ENCODE peak calls at places on chromosomes 16 and 17, in seven cellular contexts. One of them, this sample, is unnamed.
A peak's percentile ranks its signal among the peaks of the same experiment; 100 is the strongest.

GRCh38 chr17:29412780-29413565 is 22.8 kb downstream of the TAOK1 start:
- DNase-seq in WERI-Rb-1: no peak
- DNase-seq in K562: no peak
- DNase-seq in pancreas: no peak
- DNase-seq in adipocyte: peak; percentile 58
- DNase-seq in uterus: no peak
- DNase-seq in upper lobe of left lung: no peak
- DNase-seq in this sample: no peak

GRCh38 chr16:57952909-57953308 is 18.0 kb downstream of the CNGB1 start:
- DNase-seq in WERI-Rb-1: no peak
- DNase-seq in K562: no peak
- DNase-seq in pancreas: no peak
- DNase-seq in adipocyte: no peak
- DNase-seq in uterus: no peak
- DNase-seq in upper lobe of left lung: peak; percentile 81
- DNase-seq in this sample: no peak

GRCh38 chr17:19904924-19905323 is 37.2 kb upstream of the ULK2 start:
- DNase-seq in WERI-Rb-1: no peak
- DNase-seq in K562: no peak
- DNase-seq in pancreas: no peak
- DNase-seq in adipocyte: no peak
- DNase-seq in uterus: no peak
- DNase-seq in upper lobe of left lung: peak; percentile 44
- DNase-seq in this sample: no peak

GRCh38 chr17:74767111-74767516 is 9.0 kb downstream of the NAT9 start:
- DNase-seq in WERI-Rb-1: no peak
- DNase-seq in K562: no peak
- DNase-seq in pancreas: peak; percentile 38
- DNase-seq in adipocyte: no peak
- DNase-seq in uterus: no peak
- DNase-seq in upper lobe of left lung: no peak
- DNase-seq in this sample: peak; percentile 59

GRCh38 chr16:3992297-3993051 is 112.0 kb upstream of the CREBBP start:
- DNase-seq in WERI-Rb-1: no peak
- DNase-seq in K562: no peak
- DNase-seq in pancreas: peak; percentile 75
- DNase-seq in adipocyte: no peak
- DNase-seq in uterus: no peak
- DNase-seq in upper lobe of left lung: peak; percentile 60
- DNase-seq in this sample: no peak

GRCh38 chr16:15739449-15739848 is 89.4 kb downstream of the NDE1 start:
- DNase-seq in WERI-Rb-1: no peak
- DNase-seq in K562: no peak
- DNase-seq in pancreas: no peak
- DNase-seq in adipocyte: no peak
- DNase-seq in uterus: no peak
- DNase-seq in upper lobe of left lung: no peak
- DNase-seq in this sample: no peak

GRCh38 chr16:54191592-54191991 is 95.0 kb downstream of the IRX3 start:
- DNase-seq in WERI-Rb-1: no peak
- DNase-seq in K562: no peak
- DNase-seq in pancreas: no peak
- DNase-seq in adipocyte: no peak
- DNase-seq in uterus: no peak
- DNase-seq in upper lobe of left lung: peak; percentile 36
- DNase-seq in this sample: no peak

GRCh38 chr16:89779231-89779912 is 37.1 kb downstream of the FANCA start:
- DNase-seq in WERI-Rb-1: no peak
- DNase-seq in K562: no peak
- DNase-seq in pancreas: no peak
- DNase-seq in adipocyte: no peak
- DNase-seq in uterus: no peak
- DNase-seq in upper lobe of left lung: no peak
- DNase-seq in this sample: no peak

GRCh38 chr17:70687421-70687820 is 518.1 kb downstream of the KCNJ2 start:
- DNase-seq in WERI-Rb-1: no peak
- DNase-seq in K562: no peak
- DNase-seq in pancreas: no peak
- DNase-seq in adipocyte: no peak
- DNase-seq in uterus: no peak
- DNase-seq in upper lobe of left lung: no peak
- DNase-seq in this sample: no peak

GRCh38 chr17:17186051-17186450 is 20.1 kb downstream of the PLD6 start:
- DNase-seq in WERI-Rb-1: no peak
- DNase-seq in K562: no peak
- DNase-seq in pancreas: peak; percentile 34
- DNase-seq in adipocyte: no peak
- DNase-seq in uterus: no peak
- DNase-seq in upper lobe of left lung: peak; percentile 44
- DNase-seq in this sample: no peak

GRCh38 chr16:88886915-88887521 is 20.6 kb upstream of the PABPN1L start:
- DNase-seq in WERI-Rb-1: peak; percentile 85
- DNase-seq in K562: no peak
- DNase-seq in pancreas: peak; percentile 32
- DNase-seq in adipocyte: peak; percentile 12
- DNase-seq in uterus: peak; percentile 76
- DNase-seq in upper lobe of left lung: peak; percentile 59
- DNase-seq in this sample: no peak

GRCh38 chr17:2056221-2057129 is 1.6 kb downstream of the HIC1 start:
- DNase-seq in WERI-Rb-1: no peak
- DNase-seq in K562: no peak
- DNase-seq in pancreas: peak; percentile 28
- DNase-seq in adipocyte: peak; percentile 59
- DNase-seq in uterus: peak; percentile 50
- DNase-seq in upper lobe of left lung: no peak
- DNase-seq in this sample: no peak

GRCh38 chr16:2471016-2471652 is at the start of gene NTN3:
- DNase-seq in WERI-Rb-1: peak; percentile 94
- DNase-seq in K562: peak; percentile 85
- DNase-seq in pancreas: no peak
- DNase-seq in adipocyte: peak; percentile 58
- DNase-seq in uterus: no peak
- DNase-seq in upper lobe of left lung: no peak
- DNase-seq in this sample: no peak

GRCh38 chr17:66304304-66305174 is 2.1 kb downstream of the PRKCA start:
- DNase-seq in WERI-Rb-1: no peak
- DNase-seq in K562: peak; percentile 20
- DNase-seq in pancreas: no peak
- DNase-seq in adipocyte: peak; percentile 41
- DNase-seq in uterus: no peak
- DNase-seq in upper lobe of left lung: no peak
- DNase-seq in this sample: peak; percentile 15

GRCh38 chr16:65619606-65620005 is 497.7 kb upstream of the CDH11 start:
- DNase-seq in WERI-Rb-1: no peak
- DNase-seq in K562: no peak
- DNase-seq in pancreas: no peak
- DNase-seq in adipocyte: no peak
- DNase-seq in uterus: no peak
- DNase-seq in upper lobe of left lung: no peak
- DNase-seq in this sample: no peak

GRCh38 chr16:77499373-77500285 is 64.8 kb upstream of the ADAMTS18 start:
- DNase-seq in WERI-Rb-1: no peak
- DNase-seq in K562: no peak
- DNase-seq in pancreas: no peak
- DNase-seq in adipocyte: no peak
- DNase-seq in uterus: peak; percentile 80
- DNase-seq in upper lobe of left lung: no peak
- DNase-seq in this sample: peak; percentile 82

GRCh38 chr16:88973415-88974050 is 3.5 kb downstream of the CBFA2T3 start:
- DNase-seq in WERI-Rb-1: no peak
- DNase-seq in K562: no peak
- DNase-seq in pancreas: no peak
- DNase-seq in adipocyte: no peak
- DNase-seq in uterus: no peak
- DNase-seq in upper lobe of left lung: no peak
- DNase-seq in this sample: no peak

GRCh38 chr17:70905796-70906195 is 736.5 kb downstream of the KCNJ2 start:
- DNase-seq in WERI-Rb-1: no peak
- DNase-seq in K562: no peak
- DNase-seq in pancreas: no peak
- DNase-seq in adipocyte: no peak
- DNase-seq in uterus: peak; percentile 15
- DNase-seq in upper lobe of left lung: peak; percentile 30
- DNase-seq in this sample: peak; percentile 88

GRCh38 chr17:6138761-6139446 is 68.7 kb downstream of the WSCD1 start:
- DNase-seq in WERI-Rb-1: no peak
- DNase-seq in K562: no peak
- DNase-seq in pancreas: no peak
- DNase-seq in adipocyte: no peak
- DNase-seq in uterus: no peak
- DNase-seq in upper lobe of left lung: no peak
- DNase-seq in this sample: no peak

GRCh38 chr16:1102921-1103648 is 7.0 kb upstream of the C1QTNF8 start:
- DNase-seq in WERI-Rb-1: peak; percentile 74
- DNase-seq in K562: peak; percentile 93
- DNase-seq in pancreas: peak; percentile 71
- DNase-seq in adipocyte: peak; percentile 75
- DNase-seq in uterus: no peak
- DNase-seq in upper lobe of left lung: peak; percentile 33
- DNase-seq in this sample: peak; percentile 64

GRCh38 chr16:82350560-82350959 is 180.5 kb upstream of the MPHOSPH6 start:
- DNase-seq in WERI-Rb-1: no peak
- DNase-seq in K562: no peak
- DNase-seq in pancreas: no peak
- DNase-seq in adipocyte: no peak
- DNase-seq in uterus: no peak
- DNase-seq in upper lobe of left lung: no peak
- DNase-seq in this sample: no peak

GRCh38 chr17:3730881-3731429 is 7.3 kb downstream of the HASPIN start:
- DNase-seq in WERI-Rb-1: no peak
- DNase-seq in K562: no peak
- DNase-seq in pancreas: no peak
- DNase-seq in adipocyte: peak; percentile 19
- DNase-seq in uterus: no peak
- DNase-seq in upper lobe of left lung: no peak
- DNase-seq in this sample: no peak

GRCh38 chr16:87675111-87675510 is 72.8 kb downstream of the JPH3 start:
- DNase-seq in WERI-Rb-1: no peak
- DNase-seq in K562: no peak
- DNase-seq in pancreas: no peak
- DNase-seq in adipocyte: no peak
- DNase-seq in uterus: no peak
- DNase-seq in upper lobe of left lung: no peak
- DNase-seq in this sample: peak; percentile 18

GRCh38 chr17:29358421-29358820 is 31.7 kb upstream of the TAOK1 start:
- DNase-seq in WERI-Rb-1: no peak
- DNase-seq in K562: no peak
- DNase-seq in pancreas: no peak
- DNase-seq in adipocyte: no peak
- DNase-seq in uterus: no peak
- DNase-seq in upper lobe of left lung: no peak
- DNase-seq in this sample: no peak

GRCh38 chr16:35752012-35752772 is 2292.8 kb downstream of the TP53TG3F start:
- DNase-seq in WERI-Rb-1: no peak
- DNase-seq in K562: no peak
- DNase-seq in pancreas: no peak
- DNase-seq in adipocyte: no peak
- DNase-seq in uterus: no peak
- DNase-seq in upper lobe of left lung: no peak
- DNase-seq in this sample: no peak
- H3K9me3 ChIP-seq in WERI-Rb-1: no peaks in the 10 kb centered on the region
- H3K9me3 ChIP-seq in K562: no peaks in the 10 kb centered on the region
- H3K9me3 ChIP-seq in pancreas: no peaks in the 10 kb centered on the region
- H3K9me3 ChIP-seq in adipocyte: no peaks in the 10 kb centered on the region
- H3K9me3 ChIP-seq in uterus: no peaks in the 10 kb centered on the region
- H3K9me3 ChIP-seq in upper lobe of left lung: peaks cover 78% of the 10 kb centered on the region
- H3K9me3 ChIP-seq in this sample: no peaks in the 10 kb centered on the region

DNA sequence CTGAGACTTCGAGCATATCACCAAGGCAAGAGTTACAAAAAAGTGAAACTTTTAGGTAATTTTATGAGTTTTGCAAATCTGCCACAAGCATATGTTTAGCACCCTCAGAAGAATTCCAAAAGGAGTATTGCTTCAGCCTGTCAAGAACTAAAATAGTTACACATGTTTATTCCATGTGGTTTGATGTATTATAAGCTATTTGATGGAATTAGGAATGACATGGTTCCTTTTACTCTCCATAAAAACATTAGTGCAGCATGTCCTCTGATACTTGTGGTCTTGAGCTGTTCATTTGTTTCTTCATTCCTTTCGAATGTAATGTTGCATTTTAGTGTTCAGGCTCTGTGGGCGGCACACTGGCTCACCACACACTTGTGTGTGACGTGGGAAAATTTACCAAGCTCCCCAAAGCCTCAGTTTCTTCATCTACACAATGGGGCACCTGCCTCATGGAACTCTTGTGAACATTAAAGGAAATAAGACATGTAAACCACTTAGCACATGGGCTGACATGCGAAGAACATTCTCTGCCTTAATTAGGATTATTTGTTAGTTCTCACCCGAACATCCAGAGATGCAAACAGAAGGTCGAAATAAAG is 204.2 kb upstream of the FOXF1 start:
- DNase-seq in WERI-Rb-1: no peak
- DNase-seq in K562: no peak
- DNase-seq in pancreas: no peak
- DNase-seq in adipocyte: peak; percentile 79
- DNase-seq in uterus: no peak
- DNase-seq in upper lobe of left lung: no peak
- DNase-seq in this sample: no peak
- H3K27me3 ChIP-seq in WERI-Rb-1: no peaks in the 10 kb centered on the region
- H3K27me3 ChIP-seq in K562: peaks cover 36% of the 10 kb centered on the region
- H3K27me3 ChIP-seq in pancreas: no peaks in the 10 kb centered on the region
- H3K27me3 ChIP-seq in adipocyte: peaks cover 39% of the 10 kb centered on the region
- H3K27me3 ChIP-seq in uterus: no peaks in the 10 kb centered on the region
- H3K27me3 ChIP-seq in upper lobe of left lung: no peaks in the 10 kb centered on the region
- H3K27me3 ChIP-seq in this sample: no peaks in the 10 kb centered on the region

DNA sequence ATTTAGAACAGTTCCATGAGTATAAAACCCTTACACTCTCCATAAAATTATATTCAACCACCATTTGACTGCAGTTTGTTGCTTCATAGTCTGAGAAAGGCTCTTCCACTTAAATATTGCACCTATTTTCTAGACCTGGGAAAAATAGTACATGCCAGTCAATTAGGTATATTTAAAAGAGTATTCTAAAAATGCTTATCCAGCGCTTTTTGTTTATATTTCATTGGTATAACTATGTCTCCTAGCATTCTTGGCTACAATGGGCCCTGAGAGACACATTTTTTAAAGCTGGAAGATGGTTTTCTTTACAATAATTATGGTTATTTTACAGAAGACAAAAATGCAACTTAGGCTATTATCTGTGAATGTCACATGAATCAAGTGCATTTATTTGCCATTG is 439.4 kb downstream of the KCNJ18 start:
- DNase-seq in WERI-Rb-1: no peak
- DNase-seq in K562: no peak
- DNase-seq in pancreas: no peak
- DNase-seq in adipocyte: no peak
- DNase-seq in uterus: no peak
- DNase-seq in upper lobe of left lung: no peak
- DNase-seq in this sample: no peak
- H3K9me3 ChIP-seq in WERI-Rb-1: peaks cover 2% of the 10 kb centered on the region
- H3K9me3 ChIP-seq in K562: no peaks in the 10 kb centered on the region
- H3K9me3 ChIP-seq in pancreas: no peaks in the 10 kb centered on the region
- H3K9me3 ChIP-seq in adipocyte: no peaks in the 10 kb centered on the region
- H3K9me3 ChIP-seq in uterus: peaks cover 3% of the 10 kb centered on the region
- H3K9me3 ChIP-seq in upper lobe of left lung: peaks cover 4% of the 10 kb centered on the region
- H3K9me3 ChIP-seq in this sample: no peaks in the 10 kb centered on the region

DNA sequence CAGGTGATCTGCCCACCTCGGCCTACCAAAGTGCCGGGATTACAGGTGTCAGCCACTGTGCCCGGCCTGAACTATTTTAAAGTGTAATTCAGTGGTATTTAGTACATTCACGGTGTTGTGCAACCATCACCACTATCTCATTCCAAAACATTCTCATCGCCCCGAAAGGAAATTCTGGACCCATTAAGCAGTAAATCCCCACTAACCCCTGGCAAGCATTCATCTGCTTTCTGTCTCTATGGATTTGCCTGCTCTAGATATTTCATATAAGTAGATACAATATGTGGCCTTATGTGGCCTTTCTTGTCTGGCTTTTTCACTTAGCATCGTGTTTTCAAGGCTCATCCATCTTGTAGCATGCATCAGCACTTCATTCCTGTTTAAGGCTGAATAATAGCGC is 8.5 kb upstream of the HERPUD1 start:
- DNase-seq in WERI-Rb-1: no peak
- DNase-seq in K562: no peak
- DNase-seq in pancreas: no peak
- DNase-seq in adipocyte: peak; percentile 56
- DNase-seq in uterus: no peak
- DNase-seq in upper lobe of left lung: no peak
- DNase-seq in this sample: no peak
- H3K27me3 ChIP-seq in WERI-Rb-1: no peaks in the 10 kb centered on the region
- H3K27me3 ChIP-seq in K562: peaks cover 24% of the 10 kb centered on the region
- H3K27me3 ChIP-seq in pancreas: no peaks in the 10 kb centered on the region
- H3K27me3 ChIP-seq in adipocyte: peaks cover 26% of the 10 kb centered on the region
- H3K27me3 ChIP-seq in uterus: no peaks in the 10 kb centered on the region
- H3K27me3 ChIP-seq in upper lobe of left lung: no peaks in the 10 kb centered on the region
- H3K27me3 ChIP-seq in this sample: no peaks in the 10 kb centered on the region